ENCODE peak calls at places on chromosomes 2 and 18, in eight cellular contexts. X is fibroblast of lung, L is foreskin fibroblast, B is cardiac muscle cell, N is mesothelial cell of epicardium, V is tibial artery, K is suprapubic skin, W is astrocyte. M is an unnamed sample.

GRCh38 chr2:235610696-235611257 is 116.9 kb downstream of the AGAP1 start:
- DNase-seq in X (no peak), W (no peak), K (no peak), B (no peak), L (no peak), N (no peak), V (no peak), M (no peak)

GRCh38 chr18:52341617-52342381 is 1.8 kb downstream of the DCC start:
- DNase-seq in L (peak), X (peak), B (no peak), K (no peak), N (peak), W (no peak), V (no peak), M (no peak)

GRCh38 chr18:56189615-56190014 is 448.8 kb downstream of the TXNL1 start:
- DNase-seq in K (no peak), N (no peak), L (no peak), X (no peak), B (no peak), V (no peak), W (no peak), M (no peak)

GRCh38 chr2:21175895-21176646 is 52.3 kb downstream of the TDRD15 start:
- DNase-seq in K (no peak), V (no peak), N (no peak), W (no peak), L (no peak), B (peak), X (peak), M (no peak)

GRCh38 chr2:183070942-183071844 is 7.4 kb upstream of the DUSP19 start:
- DNase-seq in L (peak), K (no peak), B (peak), W (peak), X (peak), V (peak), N (no peak), M (peak)

GRCh38 chr2:102131564-102131963 is 11.0 kb upstream of the IL1R1 start:
- DNase-seq in N (no peak), L (no peak), B (no peak), X (no peak), V (no peak), W (no peak), K (no peak), M (no peak)

GRCh38 chr2:98547092-98547798 is 61.1 kb downstream of the COA5 start:
- DNase-seq in W (no peak), V (peak), L (no peak), B (no peak), N (no peak), X (no peak), K (no peak), M (no peak)

GRCh38 chr2:221629478-221629877 is 57.4 kb upstream of the EPHA4 start:
- DNase-seq in K (no peak), L (peak), X (peak), B (no peak), N (no peak), W (peak), V (no peak), M (no peak)

GRCh38 chr2:159131882-159132281 is 154.6 kb downstream of the WDSUB1 start:
- DNase-seq in B (peak), V (no peak), L (peak), W (peak), X (peak), N (no peak), K (no peak), M (no peak)

GRCh38 chr2:19051238-19051831 is 307.1 kb downstream of the OSR1 start:
- DNase-seq in V (no peak), X (no peak), N (no peak), W (no peak), K (no peak), L (no peak), B (no peak), M (no peak)

GRCh38 chr18:31610841-31611240 is 19.2 kb downstream of the TTR start:
- DNase-seq in L (no peak), N (peak), V (no peak), K (no peak), B (peak), X (no peak), W (no peak), M (no peak)

GRCh38 chr2:105926960-105927678 is 182.4 kb downstream of the NCK2 start:
- DNase-seq in V (no peak), K (peak), L (no peak), N (no peak), X (no peak), W (no peak), B (no peak), M (no peak)

GRCh38 chr2:69166812-69167468 is 154.0 kb downstream of the ANTXR1 start:
- DNase-seq in V (peak), B (no peak), L (no peak), X (no peak), K (no peak), W (no peak), N (no peak), M (no peak)

GRCh38 chr18:11521853-11522252 is 87.5 kb upstream of the SLC35G4 start:
- DNase-seq in B (no peak), V (no peak), W (no peak), X (no peak), K (no peak), L (peak), N (no peak), M (no peak)

DNA sequence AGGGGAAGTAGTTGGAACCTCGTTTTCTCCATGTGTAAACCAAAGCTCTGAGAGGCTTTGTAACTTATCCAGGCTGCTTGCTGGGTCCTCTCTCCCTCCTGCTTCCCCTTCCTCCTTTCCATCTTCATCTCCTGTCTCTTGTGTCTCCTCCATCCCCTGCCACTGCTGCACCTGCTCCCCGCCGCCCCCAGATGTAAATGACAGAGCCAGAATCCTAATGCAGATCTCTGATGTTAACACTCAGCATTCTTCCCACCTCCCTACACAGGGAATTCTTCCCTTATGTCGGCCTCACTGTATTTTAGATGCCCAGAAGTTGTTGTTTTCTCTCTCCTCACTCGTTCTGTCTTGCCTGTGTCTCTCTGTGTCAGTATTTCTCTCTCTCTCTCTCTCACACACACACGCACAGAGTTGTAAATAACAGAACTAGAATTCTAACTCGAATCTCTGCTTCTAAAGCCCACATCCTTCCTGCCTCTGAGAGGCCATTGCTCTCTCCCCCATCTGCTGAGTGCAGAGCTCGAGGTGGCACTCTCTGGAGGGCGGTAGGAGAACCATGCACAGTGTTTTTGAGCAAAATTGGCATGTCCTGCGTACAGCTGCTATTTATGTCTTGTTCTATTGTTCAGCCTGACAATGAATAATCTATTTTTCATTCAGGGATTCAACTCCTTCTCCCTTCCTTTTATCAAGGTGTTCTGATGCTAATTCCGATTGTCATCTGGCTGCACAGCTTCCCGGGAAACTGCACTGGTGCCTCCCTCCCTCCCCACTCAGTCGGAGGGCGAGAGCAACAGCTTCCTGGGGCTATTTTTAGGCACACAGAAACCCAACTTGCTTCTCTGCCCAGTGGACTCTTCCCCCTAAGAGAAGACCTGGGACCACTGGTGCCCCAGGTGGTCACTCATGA is 219.9 kb downstream of the SH3RF3 start:
- DNase-seq in K (no peak), W (no peak), L (no peak), N (no peak), B (no peak), X (no peak), V (no peak), M (no peak)
- TF ChIP-seq CTCF in K (no peak), W (no peak), L (no peak), N (no peak), B (no peak), X (no peak), V (peak), M (no peak)

GRCh38 chr18:9283789-9284188 is 50.8 kb upstream of the TWSG1 start:
- DNase-seq in K (no peak), W (no peak), L (no peak), B (no peak), N (no peak), X (peak), V (no peak), M (no peak)

GRCh38 chr18:9285604-9286003 is 49.0 kb upstream of the TWSG1 start:
- DNase-seq in X (no peak), W (no peak), B (no peak), K (no peak), N (no peak), V (no peak), L (no peak), M (no peak)

GRCh38 chr18:9289698-9290097 is 44.9 kb upstream of the TWSG1 start:
- DNase-seq in V (no peak), X (no peak), L (no peak), B (no peak), K (no peak), N (no peak), W (no peak), M (no peak)

GRCh38 chr18:9290171-9290570 is 44.4 kb upstream of the TWSG1 start:
- DNase-seq in K (no peak), L (peak), W (no peak), B (peak), V (no peak), N (no peak), X (peak), M (no peak)

GRCh38 chr18:9287037-9287436 is 47.5 kb upstream of the TWSG1 start:
- DNase-seq in L (no peak), K (no peak), B (no peak), X (peak), W (no peak), V (no peak), N (no peak), M (no peak)
- TF ChIP-seq CTCF in L (no peak), K (no peak), B (no peak), X (no peak), W (no peak), V (no peak), N (no peak), M (no peak)

DNA sequence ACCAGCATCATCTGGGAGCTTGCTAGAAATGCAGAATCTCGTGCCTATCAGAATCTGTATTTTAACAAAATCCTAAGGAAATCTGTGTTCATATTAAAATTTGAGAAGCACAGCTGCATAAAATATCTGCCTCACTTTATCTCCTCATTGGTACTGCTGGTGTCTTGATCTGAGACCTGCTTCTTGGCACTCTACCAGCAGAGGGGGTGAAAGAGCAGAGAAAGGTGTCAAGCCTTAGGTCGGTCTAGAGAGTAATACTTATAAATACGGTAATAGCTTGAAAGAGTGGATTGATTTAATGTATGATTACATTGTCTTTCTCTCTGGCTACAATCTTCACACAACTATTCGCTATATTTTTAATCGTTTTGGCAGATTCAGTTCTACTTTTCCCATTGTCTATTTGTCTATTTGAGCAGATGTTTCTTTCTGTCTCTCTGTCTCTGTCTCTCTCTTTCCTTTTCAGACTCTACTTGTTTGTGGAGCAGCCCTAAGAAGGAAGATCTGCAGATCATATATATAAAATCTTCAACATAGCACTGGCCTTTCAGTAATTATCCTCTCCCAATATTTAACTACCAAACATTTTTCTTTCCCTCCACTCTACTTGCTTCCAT is 1.7 kb upstream of the GCG start:
- DNase-seq in X (peak), V (peak), L (peak), N (peak), W (peak), B (peak), K (no peak), M (no peak)
- TF ChIP-seq CTCF in X (peak), V (peak), L (peak), N (no peak), W (peak), B (peak), K (peak), M (peak)

DNA sequence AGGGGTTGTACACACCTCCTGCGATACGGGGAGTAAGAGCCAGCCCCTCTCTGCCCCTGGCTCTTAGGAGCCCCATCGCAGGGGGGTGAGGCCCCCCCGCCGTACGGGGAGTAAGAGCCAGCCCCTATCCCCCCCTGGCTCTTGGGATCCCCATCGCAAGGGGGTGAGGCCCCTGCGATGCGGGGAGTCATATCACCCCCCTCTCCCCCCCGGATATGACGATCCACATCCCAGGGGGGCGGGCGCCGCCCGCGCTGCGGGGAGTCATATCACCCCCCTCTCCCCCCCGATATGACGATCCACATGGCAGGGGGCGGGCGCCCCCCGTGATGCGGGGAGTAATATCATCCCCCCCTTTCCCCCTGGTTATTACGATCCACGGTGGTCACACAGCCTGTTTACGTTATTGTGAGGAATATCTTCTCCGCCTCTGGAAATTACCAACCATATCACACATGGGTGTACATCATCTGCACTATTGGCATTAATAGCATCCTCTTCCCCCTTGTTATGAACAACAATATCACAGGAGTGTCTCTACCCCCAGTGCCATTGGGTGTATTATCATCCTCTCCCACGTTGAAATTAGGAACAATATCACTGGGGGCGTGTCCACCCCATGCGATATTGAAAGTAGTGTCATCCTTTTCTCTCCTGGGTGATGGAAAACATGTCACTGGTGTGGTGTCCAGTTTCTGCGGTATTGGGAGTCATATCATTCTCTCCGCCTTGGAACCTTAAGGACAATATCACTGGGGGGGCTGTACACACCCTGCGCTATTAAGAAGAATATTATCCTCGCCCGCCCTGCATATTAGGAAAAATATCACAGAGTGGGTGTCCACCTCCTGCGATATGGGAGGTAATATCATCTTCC is 24.7 kb upstream of the NAGK start:
- DNase-seq in K (no peak), N (no peak), B (no peak), W (no peak), L (no peak), X (no peak), V (no peak), M (no peak)
- TF ChIP-seq CTCF in K (no peak), N (no peak), B (no peak), W (no peak), L (no peak), X (no peak), V (no peak), M (no peak)

DNA sequence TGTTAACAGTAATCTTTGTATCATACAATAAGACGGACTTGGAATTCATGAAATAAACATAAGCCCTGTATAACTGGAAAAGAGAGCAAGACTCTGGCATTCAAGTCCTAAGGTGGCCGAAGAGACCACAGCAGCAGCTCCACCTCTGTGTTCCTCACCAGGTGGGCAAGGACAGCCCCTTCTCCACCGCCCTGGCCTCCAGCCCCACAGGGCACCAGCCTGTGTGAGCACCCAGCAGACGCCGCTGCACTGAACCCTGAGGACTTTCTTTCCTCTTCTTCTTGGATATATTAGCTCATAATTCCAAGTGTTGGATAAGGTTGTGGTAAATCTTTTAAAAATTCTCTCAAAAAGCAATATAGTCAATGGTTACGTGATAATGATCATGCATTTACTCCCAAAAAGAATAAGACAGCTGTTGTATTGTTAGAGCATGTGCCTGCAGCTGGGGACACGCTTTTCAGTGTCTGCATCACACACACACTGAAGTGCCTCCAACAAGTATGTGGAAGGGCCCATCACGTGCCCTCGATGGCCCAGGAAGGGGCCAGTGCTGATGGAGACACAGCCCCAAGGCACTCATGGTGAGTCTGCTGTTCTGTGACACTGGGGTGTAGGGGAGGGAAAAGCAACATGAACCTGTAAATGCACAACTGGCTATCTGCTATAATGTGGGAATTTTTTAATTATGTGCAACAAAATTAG is 26.8 kb downstream of the FAM178B start:
- DNase-seq in W (no peak), B (no peak), L (no peak), N (no peak), K (no peak), X (no peak), V (no peak), M (no peak)
- TF ChIP-seq CTCF in W (no peak), B (no peak), L (no peak), N (no peak), K (no peak), X (no peak), V (no peak), M (no peak)

M was measured in chondrocyte.